ENCODE peak calls at places on chromosomes 11 and 22, in four cellular contexts. One of them, this sample, is unnamed.

GRCh38 chr22:43446881-43447280 is 35.1 kb downstream of the MPPED1 start:
- DNase-seq in spleen: peak
- DNase-seq in OCI-LY7: no peak
- DNase-seq in right lobe of liver: no peak
- DNase-seq in this sample: no peak

GRCh38 chr22:28426346-28427132 is 253.1 kb downstream of the TTC28 start:
- DNase-seq in spleen: no peak
- DNase-seq in OCI-LY7: no peak
- DNase-seq in right lobe of liver: no peak
- DNase-seq in this sample: no peak

GRCh38 chr11:83159901-83160865 is 3.3 kb downstream of the PCF11 start:
- DNase-seq in spleen: peak
- DNase-seq in OCI-LY7: peak
- DNase-seq in right lobe of liver: no peak
- DNase-seq in this sample: no peak

GRCh38 chr11:130832571-130833432 is 83.5 kb downstream of the SNX19 start:
- DNase-seq in spleen: no peak
- DNase-seq in OCI-LY7: no peak
- DNase-seq in right lobe of liver: no peak
- DNase-seq in this sample: no peak

GRCh38 chr11:78228467-78228866 is 39.7 kb downstream of the USP35 start:
- DNase-seq in spleen: no peak
- DNase-seq in OCI-LY7: peak
- DNase-seq in right lobe of liver: no peak
- DNase-seq in this sample: no peak

GRCh38 chr11:77842451-77843121 is 21.6 kb downstream of the AAMDC start:
- DNase-seq in spleen: no peak
- DNase-seq in OCI-LY7: no peak
- DNase-seq in right lobe of liver: no peak
- DNase-seq in this sample: no peak

GRCh38 chr11:47913569-47914244 is 65.6 kb upstream of the NUP160 start:
- DNase-seq in spleen: no peak
- DNase-seq in OCI-LY7: no peak
- DNase-seq in right lobe of liver: no peak
- DNase-seq in this sample: no peak

GRCh38 chr11:87924125-87924524 is 251.1 kb downstream of the RAB38 start:
- DNase-seq in spleen: no peak
- DNase-seq in OCI-LY7: no peak
- DNase-seq in right lobe of liver: no peak
- DNase-seq in this sample: no peak

GRCh38 chr11:595400-595799 is 19.1 kb downstream of the PHRF1 start:
- DNase-seq in spleen: no peak
- DNase-seq in OCI-LY7: no peak
- DNase-seq in right lobe of liver: no peak
- DNase-seq in this sample: no peak

GRCh38 chr11:114166897-114167323 is 107.4 kb downstream of the ZBTB16 start:
- DNase-seq in spleen: no peak
- DNase-seq in OCI-LY7: peak
- DNase-seq in right lobe of liver: no peak
- DNase-seq in this sample: no peak

GRCh38 chr22:27303718-27304117 is 497.8 kb downstream of the MN1 start:
- DNase-seq in spleen: no peak
- DNase-seq in OCI-LY7: no peak
- DNase-seq in right lobe of liver: no peak
- DNase-seq in this sample: no peak

GRCh38 chr11:98230678-98231077 is 790.1 kb upstream of the CNTN5 start:
- DNase-seq in spleen: no peak
- DNase-seq in OCI-LY7: no peak
- DNase-seq in right lobe of liver: no peak
- DNase-seq in this sample: no peak

GRCh38 chr11:9263840-9264380 is 1.2 kb downstream of the DENND5A start:
- DNase-seq in spleen: no peak
- DNase-seq in OCI-LY7: peak
- DNase-seq in right lobe of liver: no peak
- DNase-seq in this sample: no peak

GRCh38 chr22:19287076-19287724 is 4.3 kb downstream of the CLTCL1 start:
- DNase-seq in spleen: no peak
- DNase-seq in OCI-LY7: no peak
- DNase-seq in right lobe of liver: no peak
- DNase-seq in this sample: peak

GRCh38 chr11:73859671-73860070 is 17.0 kb downstream of the COA4 start:
- DNase-seq in spleen: no peak
- DNase-seq in OCI-LY7: no peak
- DNase-seq in right lobe of liver: no peak
- DNase-seq in this sample: no peak

GRCh38 chr22:19378362-19378711 is 53.2 kb downstream of the HIRA start:
- DNase-seq in spleen: no peak
- DNase-seq in OCI-LY7: no peak
- DNase-seq in right lobe of liver: no peak
- DNase-seq in this sample: peak

GRCh38 chr11:725624-726202 is 19.7 kb downstream of the EPS8L2 start:
- DNase-seq in spleen: peak
- DNase-seq in OCI-LY7: no peak
- DNase-seq in right lobe of liver: peak
- DNase-seq in this sample: peak

GRCh38 chr22:45516163-45516562 is 13.5 kb downstream of the FBLN1 start:
- DNase-seq in spleen: no peak
- DNase-seq in OCI-LY7: no peak
- DNase-seq in right lobe of liver: no peak
- DNase-seq in this sample: no peak

GRCh38 chr11:60631939-60632338 is 67.5 kb upstream of the MS4A8 start:
- DNase-seq in spleen: no peak
- DNase-seq in OCI-LY7: no peak
- DNase-seq in right lobe of liver: no peak
- DNase-seq in this sample: no peak

GRCh38 chr11:7630002-7630401 is 43.3 kb downstream of the CYB5R2 start:
- DNase-seq in spleen: no peak
- DNase-seq in OCI-LY7: no peak
- DNase-seq in right lobe of liver: peak
- DNase-seq in this sample: no peak

GRCh38 chr11:16905375-16905774 is 108.8 kb downstream of the PLEKHA7 start:
- DNase-seq in spleen: no peak
- DNase-seq in OCI-LY7: no peak
- DNase-seq in right lobe of liver: no peak
- DNase-seq in this sample: no peak

GRCh38 chr22:40922484-40923303 is 28.5 kb upstream of the RBX1 start:
- DNase-seq in spleen: no peak
- DNase-seq in OCI-LY7: peak
- DNase-seq in right lobe of liver: no peak
- DNase-seq in this sample: no peak

GRCh38 chr22:46193898-46194310 is 43.6 kb downstream of the PPARA start:
- DNase-seq in spleen: no peak
- DNase-seq in OCI-LY7: no peak
- DNase-seq in right lobe of liver: peak
- DNase-seq in this sample: no peak

GRCh38 chr22:23512348-23512705 is 67.8 kb downstream of the IGLL1 start:
- DNase-seq in spleen: no peak
- DNase-seq in OCI-LY7: no peak
- DNase-seq in right lobe of liver: no peak
- DNase-seq in this sample: no peak

GRCh38 chr11:116176484-116177005 is 596.2 kb downstream of the BUD13 start:
- DNase-seq in spleen: no peak
- DNase-seq in OCI-LY7: peak
- DNase-seq in right lobe of liver: no peak
- DNase-seq in this sample: no peak

GRCh38 chr11:71194702-71195101 is 57.7 kb downstream of the SHANK2 start:
- DNase-seq in spleen: no peak
- DNase-seq in OCI-LY7: no peak
- DNase-seq in right lobe of liver: no peak
- DNase-seq in this sample: no peak

GRCh38 chr11:119363874-119364590 is 17.5 kb downstream of the USP2 start:
- DNase-seq in spleen: peak
- DNase-seq in OCI-LY7: peak
- DNase-seq in right lobe of liver: peak
- DNase-seq in this sample: no peak

GRCh38 chr11:43447124-43447523 is 88.4 kb downstream of the TTC17 start:
- DNase-seq in spleen: no peak
- DNase-seq in OCI-LY7: no peak
- DNase-seq in right lobe of liver: no peak
- DNase-seq in this sample: no peak

DNA sequence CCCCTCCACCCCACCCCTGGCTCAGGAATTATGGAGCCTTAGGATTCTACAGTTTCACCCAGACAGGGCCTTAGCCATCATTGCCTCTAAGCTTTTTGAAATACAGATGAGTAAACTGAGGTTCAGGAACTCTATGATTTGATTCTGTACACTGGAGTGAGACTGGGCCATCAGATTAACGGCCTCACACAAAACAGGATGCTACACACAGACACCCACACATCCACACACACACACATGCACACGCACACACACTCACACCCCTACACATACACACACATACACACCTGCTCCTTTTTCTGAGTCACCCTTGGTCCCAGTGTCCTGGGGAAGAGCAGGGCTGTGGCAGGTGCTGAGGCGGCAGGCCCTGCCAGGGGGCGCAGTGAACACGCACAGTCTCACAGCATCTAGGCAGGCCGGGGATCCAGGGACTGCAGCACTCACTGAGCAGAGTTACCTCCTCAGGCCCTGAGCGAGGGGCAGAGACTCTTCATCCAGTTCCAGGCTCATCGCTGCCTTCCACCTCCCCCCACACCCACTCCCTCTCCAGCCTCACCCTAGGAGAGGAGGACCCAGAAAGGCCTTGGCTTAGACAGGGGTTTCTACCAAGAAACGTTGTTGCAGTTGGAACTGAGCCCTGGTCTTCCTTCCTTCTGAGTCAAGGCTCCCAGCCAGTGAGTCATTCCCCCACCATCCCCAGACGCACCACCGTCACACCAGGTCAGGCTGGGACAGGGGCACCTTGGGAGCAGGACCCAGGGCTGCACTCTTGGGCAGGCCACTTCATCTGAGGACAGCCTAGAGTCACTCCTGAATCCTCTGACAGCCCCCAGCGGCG is 89.8 kb upstream of the PARVA start:
- DNase-seq in spleen: no peak
- DNase-seq in OCI-LY7: no peak
- DNase-seq in right lobe of liver: no peak
- DNase-seq in this sample: peak
- H3K4me3 ChIP-seq in spleen: no peak
- H3K4me3 ChIP-seq in OCI-LY7: no peak
- H3K4me3 ChIP-seq in right lobe of liver: no peak
- H3K4me3 ChIP-seq in this sample: no peak

DNA sequence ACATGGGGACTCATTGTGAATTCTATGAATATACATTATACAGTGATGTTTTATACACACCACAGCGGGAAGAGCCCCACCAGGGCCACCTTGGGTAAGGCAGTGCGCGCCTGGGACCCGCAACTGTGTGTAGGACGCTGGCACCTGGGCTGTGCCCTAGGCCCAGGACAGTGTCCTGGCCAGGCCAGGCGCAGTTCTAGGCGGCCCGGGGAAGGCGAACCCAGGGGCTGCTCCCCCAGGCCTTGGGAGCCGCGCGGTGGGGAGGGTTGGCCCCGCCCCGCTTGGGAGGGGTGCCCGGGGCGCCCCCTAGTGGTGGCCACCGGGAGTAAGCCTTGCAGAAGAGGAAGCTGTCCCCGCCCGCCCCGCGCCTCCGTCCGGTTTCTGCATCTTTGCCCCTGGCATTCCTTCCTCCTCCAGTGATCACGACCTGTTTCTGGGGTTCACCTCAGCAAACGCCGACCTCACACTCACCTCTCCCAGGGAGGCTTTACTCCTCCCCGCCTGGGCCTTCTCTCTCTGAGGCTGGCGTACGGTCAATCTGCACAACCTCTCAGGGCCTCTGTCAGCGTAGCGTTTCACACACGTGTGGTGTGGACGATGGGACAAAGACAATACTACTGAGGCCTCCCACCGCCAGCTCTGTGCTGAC is 9.5 kb upstream of the EHD1 start:
- DNase-seq in spleen: peak
- DNase-seq in OCI-LY7: peak
- DNase-seq in right lobe of liver: peak
- DNase-seq in this sample: no peak
- H3K4me3 ChIP-seq in spleen: peak
- H3K4me3 ChIP-seq in OCI-LY7: peak
- H3K4me3 ChIP-seq in right lobe of liver: no peak
- H3K4me3 ChIP-seq in this sample: no peak

GRCh38 chr11:69970785-69971535 is 107.2 kb upstream of the ANO1 start:
- DNase-seq in spleen: no peak
- DNase-seq in OCI-LY7: no peak
- DNase-seq in right lobe of liver: peak
- DNase-seq in this sample: no peak
- H3K4me3 ChIP-seq in spleen: no peak
- H3K4me3 ChIP-seq in OCI-LY7: no peak
- H3K4me3 ChIP-seq in right lobe of liver: no peak
- H3K4me3 ChIP-seq in this sample: no peak

GRCh38 chr11:65642014-65642671 is 4.2 kb downstream of the SIPA1 start:
- DNase-seq in spleen: peak
- DNase-seq in OCI-LY7: peak
- DNase-seq in right lobe of liver: peak
- DNase-seq in this sample: no peak

GRCh38 chr11:65640483-65641207 is 2.7 kb downstream of the SIPA1 start:
- DNase-seq in spleen: peak
- DNase-seq in OCI-LY7: peak
- DNase-seq in right lobe of liver: peak
- DNase-seq in this sample: no peak

GRCh38 chr11:65639623-65640482 is 2.0 kb downstream of the SIPA1 start:
- DNase-seq in spleen: peak
- DNase-seq in OCI-LY7: peak
- DNase-seq in right lobe of liver: no peak
- DNase-seq in this sample: no peak

GRCh38 chr11:65643971-65644370 is 6.1 kb downstream of the SIPA1 start:
- DNase-seq in spleen: no peak
- DNase-seq in OCI-LY7: no peak
- DNase-seq in right lobe of liver: no peak
- DNase-seq in this sample: peak

GRCh38 chr11:65641233-65642013 is 3.5 kb downstream of the SIPA1 start:
- DNase-seq in spleen: peak
- DNase-seq in OCI-LY7: no peak
- DNase-seq in right lobe of liver: peak
- DNase-seq in this sample: no peak
- H3K4me3 ChIP-seq in spleen: peak
- H3K4me3 ChIP-seq in OCI-LY7: peak
- H3K4me3 ChIP-seq in right lobe of liver: peak
- H3K4me3 ChIP-seq in this sample: no peak

GRCh38 chr11:66266378-66267038 is 1.9 kb upstream of the RAB1B start:
- DNase-seq in spleen: peak
- DNase-seq in OCI-LY7: no peak
- DNase-seq in right lobe of liver: no peak
- DNase-seq in this sample: peak
- H3K4me3 ChIP-seq in spleen: peak
- H3K4me3 ChIP-seq in OCI-LY7: no peak
- H3K4me3 ChIP-seq in right lobe of liver: no peak
- H3K4me3 ChIP-seq in this sample: no peak